ENCODE peak calls at places on chromosomes 7 and 10, in four cellular contexts. One of them, this sample, is unnamed.

GRCh38 chr7:106071356-106071998 is 40.6 kb downstream of the SYPL1 start:
- DNase-seq in GM23248: no peak
- DNase-seq in IMR-90: no peak
- DNase-seq in endothelial cell of umbilical vein: peak
- DNase-seq in this sample: no peak

GRCh38 chr7:18698258-18698734 is 202.7 kb downstream of the HDAC9 start:
- DNase-seq in endothelial cell of umbilical vein: no peak
- DNase-seq in GM23248: no peak
- DNase-seq in IMR-90: no peak
- DNase-seq in this sample: no peak

GRCh38 chr7:2554654-2555053 is 670 bp downstream of the BRAT1 start:
- DNase-seq in GM23248: no peak
- DNase-seq in IMR-90: no peak
- DNase-seq in endothelial cell of umbilical vein: peak
- DNase-seq in this sample: peak

GRCh38 chr7:17507717-17508116 is 209.3 kb downstream of the AHR start:
- DNase-seq in GM23248: no peak
- DNase-seq in IMR-90: no peak
- DNase-seq in endothelial cell of umbilical vein: no peak
- DNase-seq in this sample: no peak

GRCh38 chr7:138000081-138000701 is 1.7 kb downstream of the CREB3L2 start:
- DNase-seq in GM23248: peak
- DNase-seq in endothelial cell of umbilical vein: peak
- DNase-seq in IMR-90: peak
- DNase-seq in this sample: peak

GRCh38 chr10:133357293-133358151 is at the start of gene FUOM:
- DNase-seq in endothelial cell of umbilical vein: peak
- DNase-seq in IMR-90: peak
- DNase-seq in GM23248: peak
- DNase-seq in this sample: peak

GRCh38 chr7:52862321-52862720 is 173.1 kb upstream of the POM121L12 start:
- DNase-seq in endothelial cell of umbilical vein: no peak
- DNase-seq in GM23248: no peak
- DNase-seq in IMR-90: no peak
- DNase-seq in this sample: no peak

GRCh38 chr7:115475774-115476407 is 554.0 kb downstream of the MDFIC start:
- DNase-seq in GM23248: no peak
- DNase-seq in endothelial cell of umbilical vein: no peak
- DNase-seq in IMR-90: no peak
- DNase-seq in this sample: no peak

GRCh38 chr10:22010973-22011408 is 7.5 kb upstream of the DNAJC1 start:
- DNase-seq in IMR-90: peak
- DNase-seq in endothelial cell of umbilical vein: peak
- DNase-seq in GM23248: peak
- DNase-seq in this sample: peak

GRCh38 chr10:46018453-46019169 is 11.8 kb downstream of the NCOA4 start:
- DNase-seq in GM23248: peak
- DNase-seq in IMR-90: peak
- DNase-seq in endothelial cell of umbilical vein: peak
- DNase-seq in this sample: no peak

GRCh38 chr10:118017850-118018249 is 28.9 kb downstream of the RAB11FIP2 start:
- DNase-seq in GM23248: no peak
- DNase-seq in endothelial cell of umbilical vein: no peak
- DNase-seq in IMR-90: no peak
- DNase-seq in this sample: no peak

GRCh38 chr7:140389445-140389844 is 8.9 kb downstream of the SLC37A3 start:
- DNase-seq in IMR-90: no peak
- DNase-seq in GM23248: no peak
- DNase-seq in endothelial cell of umbilical vein: no peak
- DNase-seq in this sample: no peak

GRCh38 chr7:140393756-140394306 is 4.5 kb downstream of the SLC37A3 start:
- DNase-seq in endothelial cell of umbilical vein: no peak
- DNase-seq in IMR-90: no peak
- DNase-seq in GM23248: no peak
- DNase-seq in this sample: no peak

GRCh38 chr7:140391634-140392033 is 6.7 kb downstream of the SLC37A3 start:
- DNase-seq in GM23248: no peak
- DNase-seq in IMR-90: no peak
- DNase-seq in endothelial cell of umbilical vein: no peak
- DNase-seq in this sample: no peak

GRCh38 chr7:140390034-140390433 is 8.3 kb downstream of the SLC37A3 start:
- DNase-seq in GM23248: no peak
- DNase-seq in endothelial cell of umbilical vein: no peak
- DNase-seq in IMR-90: no peak
- DNase-seq in this sample: no peak

DNA sequence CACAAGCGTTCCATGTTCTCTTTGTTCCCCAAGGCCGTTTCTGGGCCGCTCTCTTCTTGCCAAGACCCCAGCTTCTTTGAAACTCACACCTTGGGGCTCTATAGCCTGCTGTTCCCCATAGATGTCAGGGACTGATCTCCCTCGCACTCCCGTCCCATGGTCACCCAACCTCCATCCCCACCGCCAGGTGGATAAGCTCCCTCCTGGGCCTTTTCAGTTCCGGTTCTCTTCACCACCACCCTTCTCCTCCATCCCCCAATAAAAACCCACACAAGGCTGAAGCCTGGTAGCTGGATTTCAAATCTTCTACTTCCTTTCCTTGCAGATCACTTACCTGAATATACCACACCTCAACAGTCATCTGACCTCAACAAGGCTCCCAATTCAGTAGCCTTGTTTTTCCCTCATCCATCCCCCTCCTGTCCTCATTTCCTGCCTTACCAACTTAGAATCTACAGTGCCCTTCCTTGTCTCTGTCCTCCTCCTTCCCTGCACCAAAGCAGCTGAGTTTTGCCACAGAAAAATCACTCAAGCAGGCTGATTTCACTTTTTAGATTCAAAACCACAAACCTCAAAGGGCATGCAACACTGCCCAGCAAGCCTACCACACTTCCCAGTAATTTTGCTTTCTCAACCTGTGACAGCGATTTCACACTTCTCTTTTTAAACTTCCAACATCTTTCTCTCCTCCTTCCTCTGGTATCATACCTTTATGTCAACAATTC is 7.7 kb downstream of the SLC37A3 start:
- DNase-seq in endothelial cell of umbilical vein: no peak
- DNase-seq in GM23248: peak
- DNase-seq in IMR-90: peak
- DNase-seq in this sample: peak
- H3K9ac ChIP-seq in endothelial cell of umbilical vein: no peak
- H3K9ac ChIP-seq in GM23248: no peak
- H3K9ac ChIP-seq in IMR-90: no peak
- H3K9ac ChIP-seq in this sample: no peak

DNA sequence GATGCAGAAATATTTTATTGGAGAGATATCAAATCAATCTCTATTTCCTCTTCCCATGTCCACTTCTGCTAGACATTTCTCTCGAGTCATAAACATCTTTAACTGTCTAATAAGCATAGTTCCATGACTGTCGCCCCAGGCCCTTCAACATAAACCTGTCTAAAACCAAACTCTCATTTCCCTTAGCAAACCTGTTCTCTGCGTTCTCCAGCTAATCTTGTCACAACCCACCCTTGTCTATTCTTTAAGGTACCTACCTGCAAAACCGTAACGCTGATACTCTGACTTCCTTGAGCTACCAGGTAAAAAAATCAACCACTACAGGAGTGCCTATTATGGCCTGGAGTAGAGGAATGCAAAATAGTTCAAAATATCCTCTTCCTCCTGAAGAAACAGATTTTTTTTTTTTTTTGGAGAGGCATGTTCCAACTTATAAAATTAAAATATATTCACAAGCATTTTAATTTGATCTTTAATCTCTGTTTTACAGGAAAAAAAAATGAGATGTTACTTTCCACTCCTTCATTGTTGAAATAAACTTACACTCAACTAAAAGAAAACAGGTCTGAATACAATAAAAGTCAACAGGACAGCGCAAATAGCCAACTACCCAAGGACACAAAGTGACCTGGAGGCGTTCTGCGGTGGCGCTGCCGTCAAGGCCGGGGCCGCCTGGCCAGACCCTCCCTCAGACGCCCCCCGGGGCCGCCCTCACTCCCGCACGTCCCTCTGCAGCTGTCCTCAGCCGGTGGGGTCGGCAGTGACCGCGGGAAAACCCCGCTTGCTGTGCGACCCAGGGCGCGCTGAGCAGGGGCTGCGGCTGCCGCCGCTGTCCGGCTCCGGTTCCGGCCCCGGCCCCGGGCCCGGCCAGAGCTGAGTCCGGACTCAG is 765 bp downstream of the SLC25A40 start:
- DNase-seq in IMR-90: peak
- DNase-seq in GM23248: peak
- DNase-seq in endothelial cell of umbilical vein: peak
- DNase-seq in this sample: no peak
- H3K9ac ChIP-seq in IMR-90: peak
- H3K9ac ChIP-seq in GM23248: peak
- H3K9ac ChIP-seq in endothelial cell of umbilical vein: peak
- H3K9ac ChIP-seq in this sample: peak

DNA sequence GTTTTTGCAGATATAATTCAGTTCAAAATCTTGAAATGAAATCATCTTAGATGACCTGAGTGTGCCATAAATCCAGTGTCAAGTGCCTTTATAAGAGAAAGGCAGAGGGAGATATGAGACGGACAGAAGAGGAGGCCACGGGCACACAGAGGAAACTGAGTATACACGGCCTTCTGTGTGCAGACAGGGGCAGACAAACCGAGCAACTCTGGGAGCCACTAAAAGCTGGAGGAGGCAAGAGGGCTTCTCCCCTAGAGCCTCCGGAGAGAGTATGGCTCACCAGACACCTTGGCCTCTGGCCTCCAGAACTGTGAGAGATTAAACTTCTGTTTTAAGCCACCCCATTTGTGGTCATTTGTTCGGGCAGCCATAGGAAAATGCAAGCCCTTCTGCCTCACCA is 12.6 kb downstream of the TSPAN15 start:
- DNase-seq in endothelial cell of umbilical vein: no peak
- DNase-seq in GM23248: no peak
- DNase-seq in IMR-90: no peak
- DNase-seq in this sample: no peak
- H3K9ac ChIP-seq in endothelial cell of umbilical vein: no peak
- H3K9ac ChIP-seq in GM23248: no peak
- H3K9ac ChIP-seq in IMR-90: no peak
- H3K9ac ChIP-seq in this sample: peak

GRCh38 chr10:44995581-44995913 is 5.2 kb upstream of the ZNF22 start:
- DNase-seq in endothelial cell of umbilical vein: no peak
- DNase-seq in GM23248: no peak
- DNase-seq in IMR-90: no peak
- DNase-seq in this sample: no peak
- H3K9ac ChIP-seq in endothelial cell of umbilical vein: peak
- H3K9ac ChIP-seq in GM23248: peak
- H3K9ac ChIP-seq in IMR-90: no peak
- H3K9ac ChIP-seq in this sample: peak

This sample was measured in adipocyte.